ENCODE peak calls at places on chromosome 1, in five cellular contexts. O is fibroblast of mammary gland, R is upper lobe of right lung, M is left ventricle myocardium inferior, W is astrocyte of the spinal cord. T is an unnamed sample.

GRCh38 chr1:17540255-17541001 is 930 bp downstream of the ARHGEF10L start:
- DNase-seq in O (no peak), R (peak), M (peak), W (peak), T (peak)

GRCh38 chr1:86788300-86789206 is 84.2 kb downstream of the SH3GLB1 start:
- DNase-seq in O (peak), R (no peak), M (peak), W (peak), T (peak)

GRCh38 chr1:84379128-84379527 is 19.2 kb upstream of the DNASE2B start:
- DNase-seq in O (peak), R (no peak), M (no peak), W (peak), T (peak)

GRCh38 chr1:185969028-185969427 is 234.8 kb downstream of the HMCN1 start:
- DNase-seq in O (peak), R (no peak), M (no peak), W (peak), T (peak)

GRCh38 chr1:234272656-234273312 is 100.5 kb upstream of the COA6 start:
- DNase-seq in O (no peak), R (no peak), M (no peak), W (no peak), T (no peak)

GRCh38 chr1:98025858-98026257 is 105.0 kb upstream of the DPYD start:
- DNase-seq in O (no peak), R (no peak), M (no peak), W (no peak), T (no peak)

GRCh38 chr1:159918041-159918917 is 7.0 kb downstream of the TAGLN2 start:
- DNase-seq in O (no peak), R (peak), M (no peak), W (no peak), T (no peak)

GRCh38 chr1:110616587-110616986 is 10.4 kb upstream of the KCNA2 start:
- DNase-seq in O (peak), R (no peak), M (no peak), W (peak), T (peak)

DNA sequence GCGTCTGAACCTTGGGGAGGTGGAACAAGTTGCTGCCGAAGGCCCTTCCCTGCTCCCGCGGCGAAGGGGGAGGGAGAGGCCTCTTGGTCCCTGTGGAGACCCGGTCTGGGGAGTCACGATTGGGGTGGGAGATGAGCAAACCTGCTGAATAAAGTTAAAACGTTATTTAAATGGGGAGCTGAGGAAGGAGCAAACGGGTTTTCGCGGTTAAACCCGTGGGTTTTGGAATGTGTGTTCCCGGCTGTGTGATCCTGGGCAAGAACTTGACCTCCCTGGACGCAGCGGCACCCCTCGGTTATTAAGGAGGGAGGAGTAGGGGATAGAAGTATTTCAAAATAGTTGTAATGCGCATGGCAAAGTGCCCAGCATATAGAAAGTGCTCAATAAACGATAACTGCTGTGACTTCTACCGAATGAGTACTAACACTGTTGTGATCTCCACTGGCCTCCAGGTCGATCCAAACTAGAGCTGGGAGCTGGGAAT is 3.4 kb downstream of the FAM110D start:
- DNase-seq in O (peak), R (no peak), M (no peak), W (no peak), T (peak)
- H3K4me3 ChIP-seq in O (peak), R (peak), M (peak), W (no peak), T (peak)

GRCh38 chr1:167119696-167120095 is 25.8 kb downstream of the STYXL2 start:
- DNase-seq in O (no peak), R (no peak), M (no peak), W (no peak), T (no peak)

GRCh38 chr1:167120899-167121298 is 27.0 kb downstream of the STYXL2 start:
- DNase-seq in O (no peak), R (no peak), M (no peak), W (no peak), T (no peak)

GRCh38 chr1:167122121-167122480 is 28.2 kb downstream of the STYXL2 start:
- DNase-seq in O (no peak), R (no peak), M (no peak), W (no peak), T (no peak)

GRCh38 chr1:167122568-167122967 is 28.7 kb downstream of the STYXL2 start:
- DNase-seq in O (no peak), R (no peak), M (no peak), W (no peak), T (no peak)

DNA sequence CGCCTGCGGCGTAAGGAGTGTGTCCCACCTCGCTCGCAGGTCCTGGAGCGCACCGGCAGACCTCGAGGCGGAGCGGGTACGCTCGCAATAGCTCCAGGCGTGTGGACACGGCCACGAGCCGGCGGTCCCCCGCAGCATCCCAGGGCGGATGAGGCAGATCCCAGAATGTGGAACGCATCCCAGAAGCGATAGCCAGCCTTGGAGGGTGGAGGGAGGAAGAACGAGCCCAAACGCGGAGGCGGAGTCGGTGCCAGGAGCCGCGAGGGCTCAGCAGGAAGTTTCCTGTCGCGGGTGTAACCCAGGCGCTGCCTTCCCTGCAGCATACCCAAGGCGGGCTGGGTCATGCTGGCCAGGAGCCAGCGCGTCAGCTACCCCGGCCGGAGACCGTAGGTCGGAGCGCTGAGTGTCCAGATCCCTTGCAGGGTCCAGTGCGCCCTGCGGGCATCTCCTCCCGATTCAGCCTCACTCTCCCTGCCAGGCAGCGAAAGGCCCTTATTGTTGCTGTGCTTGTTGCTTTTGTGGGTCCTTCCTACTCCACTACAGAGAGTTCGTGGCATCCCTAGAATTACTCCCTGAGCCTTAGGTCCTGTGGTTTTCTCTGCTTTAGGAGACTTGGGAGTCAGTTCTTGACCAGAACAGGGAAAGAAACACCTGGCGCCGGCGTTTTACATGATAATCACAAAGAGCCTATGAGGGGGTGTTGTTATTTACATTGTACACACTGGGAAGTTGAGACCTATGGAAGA is 27.7 kb downstream of the STYXL2 start:
- DNase-seq in O (peak), R (peak), M (no peak), W (peak), T (no peak)
- H3K4me3 ChIP-seq in O (peak), R (peak), M (peak), W (peak), T (no peak)

GRCh38 chr1:203126866-203127671 is 457 bp upstream of the ADORA1 start:
- DNase-seq in O (no peak), R (no peak), M (no peak), W (no peak), T (no peak)
- H3K4me3 ChIP-seq in O (no peak), R (peak), M (peak), W (peak), T (peak)

GRCh38 chr1:74423476-74423875 is 88.9 kb downstream of the LRRC53 start:
- DNase-seq in O (no peak), R (no peak), M (no peak), W (no peak), T (no peak)
- H3K4me3 ChIP-seq in O (no peak), R (no peak), M (no peak), W (no peak), T (no peak)

GRCh38 chr1:22508329-22508728 is 55.0 kb upstream of the EPHA8 start:
- DNase-seq in O (no peak), R (no peak), M (no peak), W (no peak), T (no peak)

GRCh38 chr1:22507582-22507981 is 55.7 kb upstream of the EPHA8 start:
- DNase-seq in O (no peak), R (no peak), M (no peak), W (no peak), T (no peak)

GRCh38 chr1:22509815-22510214 is 53.5 kb upstream of the EPHA8 start:
- DNase-seq in O (no peak), R (no peak), M (no peak), W (peak), T (no peak)

GRCh38 chr1:22506130-22506692 is 54.6 kb downstream of the ZBTB40 start:
- DNase-seq in O (no peak), R (no peak), M (no peak), W (no peak), T (no peak)

DNA sequence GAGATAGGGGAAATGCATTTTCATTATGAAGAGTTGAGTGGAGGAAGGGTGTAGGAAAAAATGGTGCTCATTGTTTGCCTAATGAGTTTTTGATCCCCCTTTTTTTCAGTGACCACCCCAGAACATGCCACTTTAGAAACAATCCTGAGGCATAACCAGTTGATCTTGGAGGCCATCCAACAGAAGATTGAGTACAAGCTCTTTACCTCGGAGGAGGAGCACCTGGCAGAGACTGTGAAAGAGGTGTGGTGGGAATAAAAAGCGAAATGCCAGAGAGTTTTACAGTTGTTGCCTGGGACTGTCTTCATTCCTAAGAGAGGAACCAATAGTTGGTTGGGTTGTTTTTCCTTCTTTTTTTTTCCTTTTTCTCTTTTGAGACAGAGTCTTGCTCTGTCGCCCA is 54.3 kb upstream of the EPHA8 start:
- DNase-seq in O (no peak), R (no peak), M (no peak), W (no peak), T (no peak)
- H3K4me3 ChIP-seq in O (no peak), R (no peak), M (no peak), W (no peak), T (no peak)

GRCh38 chr1:19730232-19730631 is 65.6 kb downstream of the HTR6 start:
- DNase-seq in O (no peak), R (no peak), M (no peak), W (no peak), T (no peak)

GRCh38 chr1:19725606-19726005 is 60.9 kb downstream of the HTR6 start:
- DNase-seq in O (no peak), R (no peak), M (no peak), W (no peak), T (no peak)

GRCh38 chr1:19731311-19731821 is 66.7 kb downstream of the HTR6 start:
- DNase-seq in O (no peak), R (no peak), M (no peak), W (no peak), T (no peak)

GRCh38 chr1:19730793-19731192 is 66.1 kb downstream of the HTR6 start:
- DNase-seq in O (no peak), R (no peak), M (no peak), W (no peak), T (no peak)

DNA sequence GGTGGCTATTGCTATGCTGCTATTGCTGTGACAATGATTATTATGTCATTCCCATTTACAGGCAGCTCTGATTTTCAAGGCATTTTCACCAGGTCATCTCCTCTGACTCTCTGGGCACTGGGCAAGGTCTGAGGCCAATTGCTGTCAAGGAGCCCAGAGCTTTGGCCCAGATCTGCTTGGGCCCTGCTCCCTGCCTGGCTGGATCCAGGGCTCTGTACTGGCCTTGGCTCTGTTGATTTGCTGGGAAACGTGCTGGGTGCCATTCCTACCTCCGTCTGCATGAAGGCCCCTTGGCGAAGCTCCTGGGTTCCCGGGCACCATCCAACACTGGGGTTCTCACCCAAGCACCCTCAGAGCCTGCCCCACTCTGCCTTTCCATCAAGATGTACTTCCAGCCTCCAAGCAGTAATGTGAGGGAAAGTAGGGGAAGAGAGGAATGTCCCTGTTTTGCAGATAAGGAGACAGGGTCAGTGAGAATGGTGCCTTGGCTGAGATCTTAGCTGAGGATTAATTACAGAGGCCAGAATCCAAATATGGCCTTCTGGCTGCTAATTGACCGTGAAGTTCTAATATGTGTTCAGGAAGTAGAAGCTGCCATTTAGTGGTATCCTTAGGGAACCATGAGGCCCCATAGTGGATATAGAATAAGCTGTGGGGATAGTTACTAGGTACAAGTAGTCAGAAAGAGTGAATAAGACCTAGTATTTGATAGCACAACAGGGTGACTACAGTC is 63.9 kb downstream of the HTR6 start:
- DNase-seq in O (no peak), R (no peak), M (no peak), W (no peak), T (no peak)
- H3K4me3 ChIP-seq in O (no peak), R (no peak), M (no peak), W (no peak), T (no peak)

GRCh38 chr1:11044849-11045427 is 2.1 kb downstream of the MASP2 start:
- DNase-seq in O (no peak), R (no peak), M (no peak), W (no peak), T (no peak)
- H3K4me3 ChIP-seq in O (no peak), R (no peak), M (no peak), W (no peak), T (no peak)

DNA sequence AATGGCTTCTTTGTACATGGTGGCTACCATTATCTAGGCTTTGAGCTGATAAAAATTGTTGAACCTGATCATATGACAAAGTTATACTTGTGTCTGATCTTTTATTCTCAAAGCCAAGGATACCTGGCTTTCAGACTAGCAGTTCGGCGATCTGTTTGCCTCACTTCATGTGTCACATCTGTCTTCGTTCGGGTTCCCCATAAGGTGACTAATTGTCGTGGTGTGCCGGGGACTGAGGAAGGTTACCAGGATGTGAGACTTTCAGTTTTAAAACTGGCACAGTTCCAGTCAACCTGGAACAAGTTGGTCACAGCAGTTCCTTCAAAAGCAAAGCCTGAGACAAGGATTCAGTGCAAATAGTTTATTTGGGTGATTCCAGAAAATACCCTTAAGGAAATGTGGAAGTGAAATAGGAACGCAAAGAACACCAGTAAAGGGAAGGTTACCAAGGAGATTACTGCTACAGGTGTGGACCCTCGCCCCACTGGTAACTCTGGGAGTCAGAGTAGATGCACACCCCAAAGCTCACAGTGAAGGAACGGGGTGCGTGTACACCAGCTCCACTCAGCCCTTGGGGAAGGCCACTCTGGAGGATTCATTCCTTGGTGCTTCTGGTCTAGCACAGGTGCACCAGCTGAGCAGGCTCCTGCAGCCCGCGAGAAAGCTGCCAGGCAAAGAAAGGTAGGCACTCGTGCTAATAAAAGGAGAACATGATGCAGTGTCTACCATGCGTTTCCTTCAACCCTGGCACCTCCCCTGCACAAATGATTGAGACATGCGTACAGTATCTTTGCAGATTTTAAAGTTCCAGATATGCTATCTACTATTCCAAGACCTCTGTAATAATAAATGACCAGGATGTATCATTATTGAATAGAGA is 69.0 kb downstream of the VWA5B1 start:
- DNase-seq in O (no peak), R (no peak), M (no peak), W (no peak), T (no peak)
- H3K4me3 ChIP-seq in O (no peak), R (no peak), M (no peak), W (no peak), T (no peak)

GRCh38 chr1:65310078-65310587 is 790 bp downstream of the DNAJC6 start:
- DNase-seq in O (no peak), R (no peak), M (peak), W (no peak), T (no peak)

GRCh38 chr1:65309317-65310077 is at the start of gene DNAJC6:
- DNase-seq in O (peak), R (peak), M (peak), W (peak), T (peak)

GRCh38 chr1:65308781-65309316 is 494 bp upstream of the DNAJC6 start:
- DNase-seq in O (no peak), R (no peak), M (no peak), W (no peak), T (no peak)
- H3K4me3 ChIP-seq in O (no peak), R (peak), M (peak), W (peak), T (peak)

T was measured in cardiac fibroblast.